ENCODE peak calls at places on chromosome 1, in six cellular contexts. W, O, E, P, R and T are unnamed samples.

GRCh38 chr1:234926252-234926573 is 202.4 kb downstream of the TOMM20 start:
- DNase-seq in W (no peak), P (no peak), E (no peak), R (no peak), O (no peak), T (no peak)

GRCh38 chr1:53919675-53920066 is 25.7 kb downstream of the DIO1 start:
- DNase-seq in W (no peak), O (no peak), P (no peak), R (no peak), E (no peak), T (no peak)

GRCh38 chr1:29804181-29804899 is 568.0 kb downstream of the PTPRU start:
- DNase-seq in O (peak; percentile 11), E (no peak), W (no peak), R (no peak), P (no peak), T (no peak)

GRCh38 chr1:40902634-40902897 is 40.4 kb upstream of the CITED4 start:
- DNase-seq in E (no peak), O (no peak), W (no peak), R (no peak), P (no peak), T (no peak)

GRCh38 chr1:51214615-51215131 is 21.4 kb upstream of the RNF11 start:
- DNase-seq in E (no peak), O (no peak), W (no peak), P (peak; percentile 72), R (no peak), T (no peak)

GRCh38 chr1:4506591-4506990 is 147.8 kb upstream of the AJAP1 start:
- DNase-seq in E (no peak), P (no peak), O (no peak), W (no peak), R (no peak), T (no peak)

GRCh38 chr1:155125946-155126493 is 1.7 kb upstream of the EFNA1 start:
- DNase-seq in W (no peak), E (no peak), P (peak; percentile 12), R (peak; percentile 91), O (no peak), T (no peak)

GRCh38 chr1:31637915-31638673 is 6.6 kb downstream of the PEF1 start:
- DNase-seq in P (no peak), O (no peak), E (no peak), W (no peak), R (peak; percentile 43), T (no peak)

GRCh38 chr1:22969224-22969829 is 3.3 kb downstream of the LACTBL1 start:
- DNase-seq in O (no peak), R (peak; percentile 96), E (no peak), P (peak; percentile 73), W (no peak), T (no peak)